ENCODE peak calls at places on chromosomes 11 and 22, in four cellular contexts. One of them, this sample, is unnamed.

GRCh38 chr11:123775274-123775673 is 21.0 kb upstream of the OR6X1 start:
- DNase-seq in GM12892: no peak
- DNase-seq in H1: peak; percentile 53
- DNase-seq in HepG2: no peak
- DNase-seq in this sample: no peak

GRCh38 chr22:23709107-23709506 is 18.3 kb downstream of the RGL4 start:
- DNase-seq in GM12892: no peak
- DNase-seq in H1: no peak
- DNase-seq in HepG2: no peak
- DNase-seq in this sample: no peak

GRCh38 chr11:6258571-6258998 is 1.1 kb upstream of the CCKBR start:
- DNase-seq in GM12892: no peak
- DNase-seq in H1: no peak
- DNase-seq in HepG2: no peak
- DNase-seq in this sample: no peak

GRCh38 chr22:30263883-30264282 is 2.8 kb downstream of the OSM start:
- DNase-seq in GM12892: no peak
- DNase-seq in H1: no peak
- DNase-seq in HepG2: no peak
- DNase-seq in this sample: no peak

GRCh38 chr22:22866381-22867111 is 21.1 kb upstream of the IGLL5 start:
- DNase-seq in GM12892: no peak
- DNase-seq in H1: no peak
- DNase-seq in HepG2: no peak
- DNase-seq in this sample: no peak

GRCh38 chr22:42022162-42022847 is 23.7 kb downstream of the WBP2NL start:
- DNase-seq in GM12892: peak; percentile 35
- DNase-seq in H1: no peak
- DNase-seq in HepG2: no peak
- DNase-seq in this sample: peak; percentile 26

GRCh38 chr11:23123766-23124165 is 263.5 kb upstream of the CCDC179 start:
- DNase-seq in GM12892: no peak
- DNase-seq in H1: no peak
- DNase-seq in HepG2: no peak
- DNase-seq in this sample: no peak

GRCh38 chr11:44589301-44589700 is 23.8 kb downstream of the CD82 start:
- DNase-seq in GM12892: no peak
- DNase-seq in H1: no peak
- DNase-seq in HepG2: no peak
- DNase-seq in this sample: no peak

GRCh38 chr22:36769541-36769940 is 6.4 kb downstream of the IFT27 start:
- DNase-seq in GM12892: no peak
- DNase-seq in H1: no peak
- DNase-seq in HepG2: no peak
- DNase-seq in this sample: no peak

GRCh38 chr11:77148963-77149715 is 21.1 kb downstream of the MYO7A start:
- DNase-seq in GM12892: no peak
- DNase-seq in H1: no peak
- DNase-seq in HepG2: no peak
- DNase-seq in this sample: no peak

GRCh38 chr11:9601041-9601875 is 27.8 kb downstream of the WEE1 start:
- DNase-seq in GM12892: peak; percentile 46
- DNase-seq in H1: no peak
- DNase-seq in HepG2: no peak
- DNase-seq in this sample: peak; percentile 30

GRCh38 chr22:44493206-44493605 is 4.8 kb downstream of the RTL6 start:
- DNase-seq in GM12892: no peak
- DNase-seq in H1: no peak
- DNase-seq in HepG2: no peak
- DNase-seq in this sample: no peak

GRCh38 chr11:72864692-72865655 is 50.8 kb downstream of the ATG16L2 start:
- DNase-seq in GM12892: no peak
- DNase-seq in H1: no peak
- DNase-seq in HepG2: no peak
- DNase-seq in this sample: no peak

GRCh38 chr11:2708151-2708581 is 8.4 kb upstream of the KCNQ1OT1 start:
- DNase-seq in GM12892: no peak
- DNase-seq in H1: no peak
- DNase-seq in HepG2: no peak
- DNase-seq in this sample: no peak

GRCh38 chr22:39518124-39518786 is 2.1 kb upstream of the ATF4 start:
- DNase-seq in GM12892: no peak
- DNase-seq in H1: no peak
- DNase-seq in HepG2: no peak
- DNase-seq in this sample: no peak

GRCh38 chr11:121534131-121535093 is 81.6 kb upstream of the SORL1-AS1 start:
- DNase-seq in GM12892: no peak
- DNase-seq in H1: no peak
- DNase-seq in HepG2: no peak
- DNase-seq in this sample: no peak
- TF ChIP-seq TAF1 in GM12892: no peak
- TF ChIP-seq TAF1 in H1: no peak
- TF ChIP-seq TAF1 in HepG2: no peak
- TF ChIP-seq TAF1 in this sample: no peak

GRCh38 chr22:50138036-50138435 is 32.5 kb upstream of the PANX2 start:
- DNase-seq in GM12892: no peak
- DNase-seq in H1: no peak
- DNase-seq in HepG2: no peak
- DNase-seq in this sample: no peak

GRCh38 chr22:50140615-50141014 is 29.9 kb upstream of the PANX2 start:
- DNase-seq in GM12892: no peak
- DNase-seq in H1: no peak
- DNase-seq in HepG2: peak; percentile 68
- DNase-seq in this sample: no peak

GRCh38 chr22:50138988-50139387 is 31.5 kb upstream of the PANX2 start:
- DNase-seq in GM12892: no peak
- DNase-seq in H1: no peak
- DNase-seq in HepG2: peak; percentile 28
- DNase-seq in this sample: no peak

GRCh38 chr22:50141462-50141861 is 29.1 kb upstream of the PANX2 start:
- DNase-seq in GM12892: no peak
- DNase-seq in H1: no peak
- DNase-seq in HepG2: no peak
- DNase-seq in this sample: no peak

DNA sequence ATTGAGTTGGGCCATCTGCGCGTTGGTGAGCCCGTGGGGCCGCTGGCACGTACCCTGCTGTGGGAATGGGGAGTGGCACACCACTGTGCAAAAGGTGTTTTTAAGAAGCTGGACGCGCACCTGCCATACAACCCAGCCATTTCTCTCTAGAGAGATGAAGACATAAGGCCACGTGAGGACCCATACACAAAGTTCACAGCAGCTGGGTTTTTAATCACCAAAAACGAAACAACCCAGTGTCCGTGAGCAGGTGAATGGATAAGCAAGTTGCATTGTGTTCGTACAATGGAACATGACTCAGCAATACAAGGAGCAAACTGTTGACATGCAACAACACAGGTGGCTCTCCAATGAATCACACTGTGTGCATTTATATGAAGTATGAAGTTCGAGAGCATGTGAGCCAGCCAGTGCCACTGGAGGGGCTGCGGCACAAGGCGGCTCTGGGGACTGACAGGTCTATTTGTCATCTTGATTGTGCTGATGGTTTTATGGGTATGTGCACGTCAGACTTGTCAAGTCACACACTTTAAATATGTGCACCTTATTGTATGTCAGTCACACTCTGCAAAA is 30.6 kb upstream of the PANX2 start:
- DNase-seq in GM12892: no peak
- DNase-seq in H1: no peak
- DNase-seq in HepG2: peak; percentile 68
- DNase-seq in this sample: no peak
- TF ChIP-seq TAF1 in GM12892: no peak
- TF ChIP-seq TAF1 in H1: no peak
- TF ChIP-seq TAF1 in HepG2: no peak
- TF ChIP-seq TAF1 in this sample: no peak

DNA sequence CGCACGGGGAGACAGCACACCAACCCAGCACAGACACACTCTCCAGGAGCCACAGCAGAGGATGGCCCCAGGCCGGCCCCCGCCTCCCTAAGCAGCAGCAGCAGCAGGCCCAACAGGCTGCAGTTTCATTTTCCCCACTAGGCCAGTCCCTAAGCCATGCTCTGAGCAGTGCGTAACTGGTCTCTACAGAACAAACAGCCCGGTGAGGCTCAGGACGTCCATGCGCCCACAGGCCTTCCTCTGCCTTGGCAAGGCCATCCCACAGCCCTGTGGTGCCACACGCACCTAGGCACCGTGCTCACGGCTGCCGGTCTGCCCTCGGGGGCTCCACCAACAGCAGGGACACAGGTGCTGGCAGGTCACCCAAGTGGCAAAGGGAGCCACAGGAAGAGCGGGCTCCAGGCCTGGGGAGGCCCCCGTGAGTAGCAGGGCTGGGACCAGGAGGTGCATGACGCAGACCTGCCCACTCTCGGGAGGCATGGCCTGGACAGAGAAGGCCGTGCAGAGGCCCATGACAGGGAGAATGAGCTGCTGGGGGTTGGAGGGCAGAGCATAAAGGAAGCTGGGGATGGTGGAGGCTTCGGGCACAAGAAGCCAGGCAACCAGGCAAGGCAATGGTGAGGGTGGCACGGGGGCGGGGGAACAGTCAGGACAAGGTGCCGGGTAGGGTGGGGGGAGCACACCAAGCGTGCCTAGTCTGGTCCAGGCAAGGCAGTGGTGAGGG is 1.4 kb upstream of the MOB2 start:
- DNase-seq in GM12892: no peak
- DNase-seq in H1: no peak
- DNase-seq in HepG2: no peak
- DNase-seq in this sample: peak; percentile 61
- TF ChIP-seq TAF1 in GM12892: no peak
- TF ChIP-seq TAF1 in H1: no peak
- TF ChIP-seq TAF1 in HepG2: no peak
- TF ChIP-seq TAF1 in this sample: peak; percentile 18

DNA sequence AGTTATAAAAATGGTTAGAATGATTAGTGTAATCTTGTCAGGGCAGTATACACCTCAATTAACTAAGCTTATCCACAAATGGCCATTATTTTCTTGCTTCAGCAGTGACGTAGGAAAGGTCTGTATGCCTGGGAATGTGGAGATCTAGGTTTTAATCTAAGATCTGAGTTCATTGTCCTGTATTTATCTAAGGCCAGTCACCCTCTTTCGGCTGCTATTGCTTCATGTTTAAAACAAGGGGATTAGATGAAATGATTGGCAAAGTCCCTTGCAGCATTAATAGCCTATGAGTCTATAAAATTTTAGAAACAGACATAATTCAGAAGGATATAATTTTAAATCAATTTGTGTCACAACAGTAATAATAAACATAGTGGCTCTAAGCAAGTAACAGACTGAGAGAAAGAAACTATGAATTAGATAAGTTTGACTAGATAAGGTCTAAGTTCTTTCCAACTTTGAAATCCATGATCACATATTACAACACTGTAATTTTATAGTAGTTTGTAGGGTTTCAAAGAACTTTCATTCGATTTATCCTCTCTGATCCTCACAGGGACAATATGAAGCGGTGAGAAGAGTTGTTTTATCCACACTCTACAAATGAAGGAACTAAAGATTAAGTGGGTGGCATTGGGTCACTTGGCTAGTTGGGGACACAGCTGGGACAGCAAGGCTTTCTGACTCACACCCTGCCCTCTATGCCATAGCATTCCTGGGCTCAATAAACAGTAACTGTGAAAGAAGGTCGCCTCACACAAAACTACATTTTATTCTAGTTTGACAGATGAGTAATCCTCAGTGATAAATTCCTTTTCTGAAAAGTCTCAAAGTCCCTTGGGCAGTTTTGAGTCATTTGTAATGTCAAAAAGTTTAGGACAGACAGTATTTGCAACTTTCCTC is 60.6 kb upstream of the RDX start:
- DNase-seq in GM12892: no peak
- DNase-seq in H1: no peak
- DNase-seq in HepG2: peak; percentile 84
- DNase-seq in this sample: no peak
- TF ChIP-seq TAF1 in GM12892: no peak
- TF ChIP-seq TAF1 in H1: no peak
- TF ChIP-seq TAF1 in HepG2: no peak
- TF ChIP-seq TAF1 in this sample: no peak

GRCh38 chr22:27801616-27802388 is at the start of gene MN1:
- DNase-seq in GM12892: peak; percentile 36
- DNase-seq in H1: no peak
- DNase-seq in HepG2: no peak
- DNase-seq in this sample: peak; percentile 45
- TF ChIP-seq TAF1 in GM12892: no peak
- TF ChIP-seq TAF1 in H1: no peak
- TF ChIP-seq TAF1 in HepG2: no peak
- TF ChIP-seq TAF1 in this sample: no peak

DNA sequence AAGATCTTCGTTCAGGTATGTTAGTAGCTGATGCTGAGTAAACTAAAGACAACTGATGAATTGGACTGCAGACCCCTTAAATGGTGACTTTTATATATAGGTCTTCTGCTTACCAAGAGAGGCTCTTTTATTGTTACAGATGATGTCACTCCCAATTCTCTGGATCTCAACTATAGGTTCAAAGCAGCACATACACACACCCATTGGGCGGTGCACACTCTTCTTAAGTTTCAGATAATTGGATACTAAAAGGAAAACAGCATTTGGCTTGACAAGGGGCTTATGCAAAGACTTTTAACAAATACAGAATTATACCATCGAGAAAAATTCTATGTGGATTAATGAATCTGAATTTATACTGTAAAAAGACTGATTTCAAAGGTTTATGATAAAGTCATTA is at the start of gene PTH:
- DNase-seq in GM12892: no peak
- DNase-seq in H1: no peak
- DNase-seq in HepG2: no peak
- DNase-seq in this sample: no peak
- TF ChIP-seq TAF1 in GM12892: no peak
- TF ChIP-seq TAF1 in H1: no peak
- TF ChIP-seq TAF1 in HepG2: no peak
- TF ChIP-seq TAF1 in this sample: no peak

GRCh38 chr11:61056981-61057380 is 45.3 kb upstream of the CD5 start:
- DNase-seq in GM12892: no peak
- DNase-seq in H1: no peak
- DNase-seq in HepG2: no peak
- DNase-seq in this sample: no peak

GRCh38 chr11:61057615-61058014 is 44.7 kb upstream of the CD5 start:
- DNase-seq in GM12892: no peak
- DNase-seq in H1: no peak
- DNase-seq in HepG2: no peak
- DNase-seq in this sample: no peak

GRCh38 chr11:61056566-61056965 is 45.7 kb upstream of the CD5 start:
- DNase-seq in GM12892: no peak
- DNase-seq in H1: no peak
- DNase-seq in HepG2: no peak
- DNase-seq in this sample: no peak

GRCh38 chr11:61059260-61059752 is 43.0 kb upstream of the CD5 start:
- DNase-seq in GM12892: no peak
- DNase-seq in H1: no peak
- DNase-seq in HepG2: no peak
- DNase-seq in this sample: no peak

GRCh38 chr11:61058583-61059259 is 43.6 kb upstream of the CD5 start:
- DNase-seq in GM12892: no peak
- DNase-seq in H1: no peak
- DNase-seq in HepG2: no peak
- DNase-seq in this sample: no peak
- TF ChIP-seq TAF1 in GM12892: no peak
- TF ChIP-seq TAF1 in H1: no peak
- TF ChIP-seq TAF1 in HepG2: no peak
- TF ChIP-seq TAF1 in this sample: no peak

This sample was measured in GM12891.